ENCODE peak calls at places on chromosomes 6 and 20, in eight cellular contexts. R, K, P, J, E, S, Z and U are unnamed samples.

GRCh38 chr6:75855047-75855446 is 106.0 kb downstream of the MYO6 start:
- DNase-seq in K (no peak), S (peak), P (no peak), E (no peak), Z (peak), R (peak), J (peak), U (peak)

GRCh38 chr6:148790817-148791216 is 44.0 kb downstream of the UST start:
- DNase-seq in E (no peak), S (no peak), Z (no peak), R (no peak), J (peak), K (no peak), P (no peak), U (no peak)

GRCh38 chr20:45433316-45433715 is 17.4 kb downstream of the PIGT start:
- DNase-seq in R (no peak), P (no peak), K (no peak), E (peak), J (no peak), Z (peak), S (no peak), U (no peak)

GRCh38 chr20:19347943-19348456 is 135.6 kb downstream of the SLC24A3 start:
- DNase-seq in J (no peak), K (no peak), E (no peak), Z (no peak), P (no peak), R (no peak), S (no peak), U (no peak)

GRCh38 chr20:44398303-44398702 is 42.8 kb downstream of the HNF4A start:
- DNase-seq in R (peak), Z (peak), E (no peak), S (no peak), J (no peak), K (no peak), P (no peak), U (no peak)

GRCh38 chr20:5871720-5872410 is 78.5 kb downstream of the TRMT6 start:
- DNase-seq in Z (no peak), R (no peak), K (no peak), J (no peak), P (no peak), E (no peak), S (no peak), U (no peak)

GRCh38 chr6:71489736-71490135 is 201.1 kb downstream of the OGFRL1 start:
- DNase-seq in S (no peak), R (peak), J (no peak), K (no peak), Z (peak), P (no peak), E (no peak), U (no peak)

GRCh38 chr6:170584954-170585498 is 589 bp upstream of the PDCD2 start:
- DNase-seq in Z (no peak), K (no peak), P (no peak), J (no peak), R (peak), E (no peak), S (no peak), U (no peak)

GRCh38 chr6:75975904-75976303 is 96.6 kb downstream of the IMPG1 start:
- DNase-seq in P (no peak), Z (no peak), K (no peak), J (no peak), E (no peak), R (no peak), S (no peak), U (no peak)

GRCh38 chr20:41587956-41588355 is 30.2 kb downstream of the CHD6 start:
- DNase-seq in S (no peak), R (peak), K (no peak), E (no peak), J (no peak), Z (peak), P (no peak), U (no peak)

GRCh38 chr20:35490736-35491181 is 35.4 kb downstream of the CEP250 start:
- DNase-seq in S (no peak), Z (no peak), K (peak), P (no peak), R (no peak), E (no peak), J (peak), U (no peak)
- H3K4me3 ChIP-seq in S (no peak), Z (no peak), K (no peak), P (no peak), R (no peak), E (no peak), J (peak), U (no peak)

GRCh38 chr6:1066449-1066848 is 245.4 kb upstream of the FOXQ1 start:
- DNase-seq in K (no peak), J (no peak), P (no peak), R (no peak), E (no peak), Z (no peak), S (no peak), U (no peak)

GRCh38 chr6:1063671-1064355 is 248.1 kb upstream of the FOXQ1 start:
- DNase-seq in K (no peak), E (no peak), J (no peak), R (peak), Z (peak), S (no peak), P (no peak), U (no peak)

GRCh38 chr6:1065986-1066385 is 245.9 kb upstream of the FOXQ1 start:
- DNase-seq in Z (no peak), K (no peak), R (no peak), S (no peak), E (no peak), J (no peak), P (no peak), U (no peak)

GRCh38 chr6:1059596-1059995 is 252.3 kb upstream of the FOXQ1 start:
- DNase-seq in J (no peak), P (no peak), R (no peak), S (no peak), K (no peak), Z (no peak), E (no peak), U (no peak)

DNA sequence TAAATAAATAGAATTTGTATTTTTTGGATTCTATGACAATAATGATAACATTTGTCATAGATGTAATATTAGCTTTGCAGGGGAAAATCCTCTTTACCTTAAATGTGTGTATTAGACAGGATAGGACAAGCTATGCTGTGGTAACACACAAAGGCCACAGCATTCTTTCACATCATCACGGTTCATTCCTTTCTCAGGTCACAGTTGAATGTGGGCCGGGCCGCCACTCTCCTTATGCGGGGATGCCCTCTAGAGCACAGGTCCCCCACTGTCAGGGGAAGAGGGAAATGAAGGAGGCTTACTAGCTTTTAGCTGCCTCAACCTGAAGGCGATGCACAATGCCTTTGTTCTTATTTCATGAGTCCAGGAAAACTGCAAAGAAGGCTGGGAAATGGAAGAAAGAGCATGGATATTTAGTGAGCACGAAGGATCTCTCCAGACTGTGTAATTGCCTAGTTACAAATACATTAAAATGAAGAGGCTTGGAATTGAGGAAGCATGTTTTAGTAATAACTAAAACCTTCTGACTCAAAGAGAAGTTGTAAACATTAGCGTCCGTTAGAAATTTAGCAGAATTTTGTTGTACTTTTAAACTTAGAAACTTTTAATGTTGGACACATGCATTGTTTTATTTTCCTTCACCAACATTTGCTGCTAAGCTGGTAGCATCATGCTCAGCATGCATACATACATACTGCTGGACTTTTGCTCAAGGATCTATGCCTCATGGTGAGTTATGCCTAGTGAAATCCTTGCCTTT is 248.9 kb upstream of the FOXQ1 start:
- DNase-seq in P (no peak), R (no peak), K (no peak), J (no peak), E (no peak), S (peak), Z (no peak), U (no peak)
- TF ChIP-seq CTCF in P (no peak), R (no peak), K (no peak), J (no peak), E (no peak), S (peak), Z (peak), U (peak)

GRCh38 chr6:26321005-26321404 is 44.0 kb upstream of the BTN3A2 start:
- DNase-seq in Z (no peak), R (no peak), K (no peak), J (no peak), P (no peak), E (no peak), S (no peak), U (no peak)
- H3K4me3 ChIP-seq in Z (no peak), R (peak), K (no peak), J (peak), P (no peak), E (no peak), S (peak), U (peak)

DNA sequence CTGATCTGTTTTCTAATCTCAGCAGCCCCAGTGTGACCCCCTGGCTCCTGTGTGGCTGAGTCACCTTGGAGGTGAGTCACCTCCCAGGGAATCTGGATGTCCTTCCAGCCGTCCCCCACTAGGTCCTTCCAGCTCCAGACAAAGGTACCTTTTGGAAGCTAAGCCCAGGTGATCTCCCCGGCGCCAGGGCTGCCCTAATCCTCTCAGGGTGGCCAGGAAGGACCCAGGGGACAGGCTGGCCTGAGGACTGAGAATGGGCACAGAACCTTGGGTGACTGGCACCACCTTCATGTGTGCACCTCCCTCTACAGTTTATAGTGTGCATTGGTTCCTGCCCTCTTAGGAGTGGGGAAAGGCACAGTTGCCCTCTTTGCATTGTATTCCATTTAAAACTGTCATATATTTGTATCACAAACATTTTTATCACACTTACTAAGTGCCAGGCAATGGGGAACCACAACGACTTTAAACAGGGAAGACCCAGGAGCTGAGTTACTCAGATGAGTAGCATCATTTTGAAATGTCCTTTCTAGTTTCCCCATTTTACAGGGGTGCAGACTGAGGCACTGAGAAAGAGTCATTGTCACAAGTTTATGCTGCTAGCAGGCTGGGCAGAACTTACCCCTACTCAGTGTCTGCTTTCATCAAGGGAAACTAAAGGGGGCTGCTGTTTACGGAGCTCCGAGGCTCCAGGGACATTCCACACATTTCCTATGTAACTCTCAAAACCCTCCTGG is 2.6 kb upstream of the BPIFB4 start:
- DNase-seq in E (no peak), K (no peak), J (no peak), Z (no peak), P (no peak), R (peak), S (peak), U (peak)
- TF ChIP-seq CTCF in E (no peak), K (no peak), J (peak), Z (no peak), P (no peak), R (peak), S (peak), U (peak)

GRCh38 chr20:11978496-11978895 is 60.8 kb downstream of the BTBD3 start:
- DNase-seq in S (no peak), R (no peak), Z (no peak), J (no peak), P (no peak), E (no peak), K (no peak), U (no peak)
- H3K4me3 ChIP-seq in S (no peak), R (no peak), Z (no peak), J (no peak), P (no peak), E (no peak), K (no peak), U (no peak)

GRCh38 chr6:158939255-158940170 is 60.5 kb downstream of the RSPH3 start:
- DNase-seq in Z (no peak), R (no peak), S (peak), E (no peak), J (no peak), K (peak), P (no peak), U (no peak)
- TF ChIP-seq CTCF in Z (no peak), R (no peak), S (no peak), E (no peak), J (no peak), K (no peak), P (no peak), U (no peak)

DNA sequence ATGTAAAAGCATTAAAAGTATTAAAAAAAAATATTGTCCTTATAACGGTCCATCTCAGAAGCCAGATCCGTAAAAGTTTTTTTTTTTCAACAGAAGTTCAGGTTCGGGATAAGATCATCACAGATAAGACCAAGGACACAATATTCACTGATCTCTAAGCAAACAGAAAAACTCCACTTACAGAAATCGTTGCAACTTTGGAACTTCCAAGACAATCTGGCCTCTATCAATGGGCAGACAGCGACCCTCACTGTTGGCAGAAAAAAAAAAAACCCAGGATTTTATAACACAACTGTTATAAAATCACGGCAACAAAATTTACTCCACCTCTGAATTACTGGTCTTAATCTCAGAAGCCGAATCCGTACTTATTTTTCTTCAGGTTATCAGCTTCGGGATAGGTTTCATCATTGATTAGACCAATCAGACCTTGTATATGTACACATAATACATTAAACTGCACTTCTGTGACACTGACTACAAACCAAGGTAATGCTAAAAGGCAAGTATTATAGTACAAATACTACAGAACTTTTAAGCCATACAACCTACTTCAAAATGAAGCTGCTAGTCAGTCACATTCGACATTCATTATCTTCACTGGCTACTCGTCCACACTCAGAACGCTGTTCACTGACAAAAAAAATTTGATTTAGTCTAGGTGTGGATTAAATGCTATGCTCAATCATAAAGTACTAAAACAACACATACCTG is 34.7 kb upstream of the SYNCRIP start:
- DNase-seq in Z (no peak), R (no peak), S (no peak), E (no peak), P (no peak), K (no peak), J (peak), U (no peak)
- H3K4me3 ChIP-seq in Z (peak), R (peak), S (peak), E (peak), P (peak), K (peak), J (peak), U (peak)

GRCh38 chr6:137866914-137867684 is at the start of gene TNFAIP3:
- DNase-seq in R (peak), K (peak), Z (peak), P (peak), J (peak), S (peak), E (peak), U (peak)
- TF ChIP-seq CTCF in R (peak), K (peak), Z (peak), P (peak), J (peak), S (peak), E (peak), U (peak)